ENCODE peak calls at places on chromosomes 2 and 18, in eight cellular contexts. Q is transverse colon, U is ovary, A is HepG2, B is suprapubic skin, W is K562, D is tibial nerve, P is upper lobe of left lung. H is an unnamed sample.

GRCh38 chr2:170313636-170314348 is 135.8 kb downstream of the MYO3B start:
- DNase-seq in B (no peak), U (no peak), A (no peak), W (no peak), Q (no peak), D (no peak), P (no peak), H (no peak)

GRCh38 chr18:24459772-24460171 is 665 bp upstream of the HRH4 start:
- DNase-seq in D (no peak), Q (no peak), B (no peak), A (no peak), U (no peak), W (no peak), P (no peak), H (no peak)

GRCh38 chr18:62751341-62751821 is 36.0 kb downstream of the PHLPP1 start:
- DNase-seq in A (no peak), U (no peak), W (no peak), P (no peak), B (no peak), Q (no peak), D (no peak), H (no peak)

GRCh38 chr2:151861171-151861570 is 33.0 kb upstream of the ARL5A start:
- DNase-seq in D (no peak), Q (no peak), A (no peak), B (no peak), W (no peak), P (no peak), U (no peak), H (no peak)

GRCh38 chr2:215748446-215748845 is 264.9 kb downstream of the MREG start:
- DNase-seq in W (no peak), D (peak; percentile 28), B (peak; percentile 65), Q (peak; percentile 19), U (no peak), P (no peak), A (no peak), H (no peak)

GRCh38 chr18:24482826-24483225 is 22.4 kb downstream of the HRH4 start:
- DNase-seq in P (peak; percentile 36), A (no peak), D (no peak), Q (no peak), U (no peak), B (no peak), W (no peak), H (no peak)

GRCh38 chr18:48577478-48578190 is 38.8 kb downstream of the CTIF start:
- DNase-seq in U (no peak), P (no peak), D (no peak), B (no peak), W (no peak), Q (no peak), A (no peak), H (no peak)

GRCh38 chr2:65639156-65639876 is 206.9 kb upstream of the SPRED2 start:
- DNase-seq in D (no peak), A (no peak), Q (no peak), P (no peak), W (no peak), B (no peak), U (no peak), H (no peak)

GRCh38 chr18:34729264-34729663 is 19.2 kb downstream of the DTNA start:
- DNase-seq in P (no peak), Q (peak; percentile 27), B (no peak), W (no peak), A (peak; percentile 23), U (no peak), D (no peak), H (no peak)

GRCh38 chr2:182444806-182445205 is 18.0 kb upstream of the PDE1A start:
- DNase-seq in D (no peak), B (no peak), A (no peak), Q (no peak), U (no peak), W (no peak), P (no peak), H (no peak)

GRCh38 chr18:49276680-49277079 is 183.8 kb downstream of the DYM start:
- DNase-seq in A (no peak), Q (no peak), W (no peak), B (no peak), U (no peak), D (no peak), P (no peak), H (no peak)

DNA sequence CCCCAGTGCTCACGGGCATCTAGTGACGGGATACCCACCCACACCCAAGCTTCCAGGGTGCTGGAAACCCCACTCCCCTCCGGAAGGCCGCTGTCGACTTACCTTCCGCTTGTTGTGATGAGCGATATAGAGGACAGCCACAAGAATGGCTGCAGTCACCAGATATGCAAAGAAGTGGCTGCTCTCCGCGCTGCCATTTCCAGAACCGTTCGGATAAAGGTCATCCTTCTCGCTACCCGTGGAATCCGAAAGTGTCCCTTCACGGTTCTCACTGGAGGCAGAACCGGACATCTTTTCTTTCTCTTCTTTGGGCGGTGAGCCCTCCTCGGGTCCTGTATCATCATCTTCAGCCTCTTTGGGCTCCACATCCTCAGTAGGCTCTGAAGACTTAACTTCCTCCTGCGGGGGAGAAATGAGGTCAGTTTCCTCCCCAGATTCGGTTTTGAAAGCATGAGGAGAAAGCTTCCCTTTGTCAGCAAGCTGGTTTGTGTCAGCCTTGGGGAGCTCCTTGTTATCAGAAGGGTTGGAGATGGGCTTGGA is 1.3 kb downstream of the TGOLN2 start:
- DNase-seq in B (no peak), D (no peak), P (no peak), U (no peak), W (no peak), Q (peak; percentile 51), A (peak; percentile 52), H (no peak)
- TF ChIP-seq EP300 in B (no peak), D (no peak), P (no peak), U (no peak), W (peak; percentile 72), Q (no peak), A (no peak), H (no peak)

DNA sequence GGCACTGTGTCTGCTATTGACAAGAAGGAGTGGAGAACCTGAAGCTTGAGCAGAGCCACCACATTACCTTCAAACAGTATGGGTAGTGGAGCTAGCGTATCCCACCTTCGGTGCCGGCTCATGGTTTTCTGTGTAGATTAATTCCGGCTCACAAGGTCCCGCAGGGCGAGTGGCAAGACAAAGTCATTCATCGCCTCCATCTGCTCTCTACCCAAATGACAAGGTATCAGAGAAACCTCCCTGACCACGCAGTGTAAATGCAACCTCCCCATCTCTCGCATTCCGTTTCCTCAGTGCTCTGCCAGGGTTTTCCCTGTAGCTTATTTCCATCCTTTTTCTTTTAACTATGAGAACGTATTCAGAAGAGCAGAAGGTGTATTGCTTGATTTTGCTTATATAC is 79.8 kb downstream of the MAP4K4 start:
- DNase-seq in B (no peak), D (no peak), P (no peak), W (no peak), A (no peak), U (no peak), Q (no peak), H (no peak)
- H3K4me1 ChIP-seq in B (peaks cover 24% of the 10 kb centered on the region), D (peaks cover 95% of the 10 kb centered on the region), P (peaks cover 22% of the 10 kb centered on the region), W (peaks cover 3% of the 10 kb centered on the region), A (peaks cover 99% of the 10 kb centered on the region), U (peaks cover 8% of the 10 kb centered on the region), Q (peaks cover 7% of the 10 kb centered on the region), H (peaks cover 79% of the 10 kb centered on the region)

GRCh38 chr18:58898427-58898826 is 33.8 kb downstream of the ZNF532 start:
- DNase-seq in D (no peak), U (no peak), A (no peak), Q (no peak), P (peak; percentile 56), W (no peak), B (no peak), H (no peak)
- H3K36me3 ChIP-seq in D (peaks cover 19% of the 10 kb centered on the region), U (no peaks in the 10 kb centered on the region), A (no peaks in the 10 kb centered on the region), Q (no peaks in the 10 kb centered on the region), P (peaks cover 4% of the 10 kb centered on the region), W (no peaks in the 10 kb centered on the region), B (peaks cover 22% of the 10 kb centered on the region), H (peaks cover 5% of the 10 kb centered on the region)

GRCh38 chr18:38397094-38397493 is 831.5 kb upstream of the CELF4 start:
- DNase-seq in B (no peak), P (no peak), D (no peak), W (no peak), A (no peak), Q (no peak), U (no peak), H (no peak)

GRCh38 chr18:38406625-38407024 is 841.0 kb upstream of the CELF4 start:
- DNase-seq in U (no peak), Q (no peak), A (no peak), P (no peak), B (no peak), D (no peak), W (no peak), H (no peak)

GRCh38 chr18:38402509-38402908 is 836.9 kb upstream of the CELF4 start:
- DNase-seq in B (no peak), Q (no peak), P (no peak), U (no peak), A (no peak), W (no peak), D (no peak), H (no peak)
- TF ChIP-seq EP300 in B (no peak), Q (no peak), P (no peak), U (no peak), A (no peak), W (no peak), D (no peak), H (no peak)

GRCh38 chr18:3456686-3457069 is 6.7 kb downstream of the TGIF1 start:
- DNase-seq in U (no peak), A (peak; percentile 89), Q (no peak), D (no peak), P (no peak), W (no peak), B (no peak), H (no peak)

GRCh38 chr18:3455938-3456685 is 6.1 kb downstream of the TGIF1 start:
- DNase-seq in A (peak; percentile 73), W (no peak), D (no peak), B (no peak), U (no peak), Q (peak; percentile 48), P (no peak), H (no peak)

GRCh38 chr18:3457261-3457724 is 7.3 kb downstream of the TGIF1 start:
- DNase-seq in W (no peak), U (no peak), Q (peak; percentile 57), A (no peak), P (no peak), D (no peak), B (no peak), H (peak; percentile 35)

GRCh38 chr18:3458952-3459853 is 9.2 kb downstream of the TGIF1 start:
- DNase-seq in A (no peak), W (no peak), B (no peak), Q (no peak), D (no peak), P (no peak), U (no peak), H (no peak)

GRCh38 chr18:3458378-3458777 is 8.4 kb downstream of the TGIF1 start:
- DNase-seq in P (no peak), A (no peak), Q (no peak), B (no peak), W (no peak), U (no peak), D (no peak), H (no peak)
- H3K4me1 ChIP-seq in P (peaks cover 43% of the 10 kb centered on the region), A (peaks cover 50% of the 10 kb centered on the region), Q (peaks cover 33% of the 10 kb centered on the region), B (peaks cover 56% of the 10 kb centered on the region), W (peaks cover 2% of the 10 kb centered on the region), U (no peaks in the 10 kb centered on the region), D (peaks cover 57% of the 10 kb centered on the region), H (peaks cover 65% of the 10 kb centered on the region)

DNA sequence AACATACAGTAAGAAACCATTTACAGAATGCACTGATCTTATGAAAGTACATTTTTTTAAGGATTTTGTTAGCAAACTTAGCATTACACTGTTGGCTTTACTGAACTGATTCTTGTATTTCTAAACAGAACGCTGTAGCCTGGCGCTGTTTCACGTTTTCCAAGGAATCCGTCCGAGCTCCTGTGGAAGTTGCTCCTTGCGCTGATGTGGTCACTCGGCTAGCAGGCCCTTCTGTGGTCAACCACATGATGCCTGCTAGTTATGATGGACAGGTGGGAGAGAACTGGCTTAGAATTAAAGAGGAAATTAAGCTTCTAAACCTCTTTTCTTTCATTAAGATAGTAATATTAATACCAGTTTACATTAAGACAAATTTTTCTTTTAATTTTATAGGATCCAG is 76.8 kb downstream of the CEP192 start:
- DNase-seq in W (no peak), B (no peak), Q (no peak), D (no peak), U (no peak), P (no peak), A (no peak), H (no peak)
- H3K36me3 ChIP-seq in W (peaks cover 90% of the 10 kb centered on the region), B (peaks cover 68% of the 10 kb centered on the region), Q (no peaks in the 10 kb centered on the region), D (peaks cover 76% of the 10 kb centered on the region), U (no peaks in the 10 kb centered on the region), P (peaks cover 48% of the 10 kb centered on the region), A (peaks cover 58% of the 10 kb centered on the region), H (peaks cover 76% of the 10 kb centered on the region)

H was measured in stomach.